ENCODE peak calls at places on chromosomes 16 and 17, in four cellular contexts. R is bronchial epithelial cell, F is fibroblast of villous mesenchyme, N is RWPE2. E is an unnamed sample.

GRCh38 chr17:17254026-17254425 is 17.1 kb upstream of the FLCN start:
- DNase-seq in R (peak), F (no peak), N (no peak), E (no peak)

GRCh38 chr16:12688972-12689850 is 114.5 kb downstream of the CPPED1 start:
- DNase-seq in R (no peak), F (no peak), N (no peak), E (peak)

GRCh38 chr17:4194796-4195195 is 51.8 kb downstream of the CYB5D2 start:
- DNase-seq in R (no peak), F (no peak), N (no peak), E (no peak)

GRCh38 chr16:54414671-54415070 is 128.1 kb upstream of the IRX3 start:
- DNase-seq in R (no peak), F (no peak), N (no peak), E (no peak)

GRCh38 chr17:10200645-10201044 is 2.2 kb upstream of the GAS7 start:
- DNase-seq in R (no peak), F (no peak), N (no peak), E (no peak)

GRCh38 chr17:13600475-13601316 is 1.0 kb downstream of the HS3ST3A1 start:
- DNase-seq in R (no peak), F (peak), N (no peak), E (no peak)

GRCh38 chr16:22291860-22292692 is 5.1 kb upstream of the POLR3E start:
- DNase-seq in R (no peak), F (peak), N (no peak), E (no peak)

GRCh38 chr17:44087319-44087718 is 16.8 kb downstream of the G6PC3 start:
- DNase-seq in R (no peak), F (no peak), N (no peak), E (no peak)

GRCh38 chr17:66602659-66603363 is 232.1 kb upstream of the CACNG5 start:
- DNase-seq in R (peak), F (peak), N (no peak), E (no peak)

GRCh38 chr17:4501295-4501949 is 2.7 kb downstream of the SPNS2 start:
- DNase-seq in R (no peak), F (no peak), N (no peak), E (no peak)

GRCh38 chr16:85935957-85936760 is 37.2 kb downstream of the IRF8 start:
- DNase-seq in R (no peak), F (no peak), N (no peak), E (peak)

DNA sequence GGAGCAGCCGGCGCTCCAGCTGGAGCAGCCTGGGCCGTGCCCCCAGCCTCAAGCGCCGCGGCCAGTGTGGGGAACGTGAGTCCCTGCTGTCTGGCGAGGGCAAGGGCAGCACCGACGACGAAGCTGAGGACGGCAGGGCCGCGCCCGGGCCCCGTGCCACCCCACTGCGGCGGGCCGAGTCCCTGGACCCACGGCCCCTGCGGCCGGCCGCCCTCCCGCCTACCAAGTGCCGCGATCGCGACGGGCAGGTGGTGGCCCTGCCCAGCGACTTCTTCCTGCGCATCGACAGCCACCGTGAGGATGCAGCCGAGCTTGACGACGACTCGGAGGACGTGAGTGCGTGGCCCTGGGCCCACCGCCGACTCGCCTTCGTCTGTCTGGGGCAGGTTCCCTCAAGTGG is 16.0 kb downstream of the TPSG1 start:
- DNase-seq in R (no peak), F (no peak), N (no peak), E (no peak)
- TF ChIP-seq CTCF in R (no peak), F (no peak), N (no peak), E (no peak)

DNA sequence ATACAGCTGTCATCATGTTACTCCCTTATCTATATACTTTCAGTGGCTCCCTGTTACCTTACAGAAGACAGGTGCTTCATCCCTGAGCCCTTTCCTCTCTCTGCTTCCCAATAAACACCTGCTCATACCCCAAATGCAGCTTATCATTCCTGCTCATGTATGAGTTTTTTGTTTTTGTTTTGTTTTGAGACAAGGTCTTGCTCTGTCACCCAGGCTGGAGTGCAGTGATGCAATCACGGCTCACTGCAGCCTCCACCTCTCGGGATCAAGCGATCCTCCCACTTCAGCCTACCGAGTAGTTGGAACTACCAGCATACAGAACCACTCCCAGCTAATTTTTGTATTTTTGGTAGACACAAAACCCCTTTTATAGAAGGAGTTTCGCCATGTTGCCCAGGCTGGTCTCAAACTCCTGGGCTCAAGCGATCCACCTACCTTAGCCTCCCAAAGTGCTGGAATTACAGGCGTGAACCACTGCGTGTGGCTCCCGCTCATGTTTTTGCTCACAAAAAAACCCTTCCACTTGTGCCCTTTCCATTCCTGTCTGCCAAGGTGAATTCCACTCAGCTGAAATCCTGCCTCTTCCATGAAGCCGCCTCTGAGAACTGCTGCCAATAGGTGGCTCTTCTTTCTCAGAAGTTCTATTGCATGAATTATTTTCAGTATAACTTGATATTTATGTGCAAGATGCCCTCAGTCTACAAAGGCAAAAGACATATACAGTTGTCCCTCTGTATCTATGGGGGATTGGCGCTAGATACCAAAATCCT is 7.9 kb upstream of the RNF157 start:
- DNase-seq in R (peak), F (no peak), N (no peak), E (no peak)
- TF ChIP-seq CTCF in R (peak), F (peak), N (peak), E (no peak)

GRCh38 chr16:66416981-66417700 is 10.0 kb upstream of the BEAN1 start:
- DNase-seq in R (peak), F (peak), N (no peak), E (no peak)
- TF ChIP-seq CTCF in R (no peak), F (no peak), N (no peak), E (no peak)

GRCh38 chr17:82098169-82098938 is at the start of gene FASN:
- DNase-seq in R (peak), F (peak), N (peak), E (peak)
- TF ChIP-seq CTCF in R (peak), F (peak), N (peak), E (no peak)

DNA sequence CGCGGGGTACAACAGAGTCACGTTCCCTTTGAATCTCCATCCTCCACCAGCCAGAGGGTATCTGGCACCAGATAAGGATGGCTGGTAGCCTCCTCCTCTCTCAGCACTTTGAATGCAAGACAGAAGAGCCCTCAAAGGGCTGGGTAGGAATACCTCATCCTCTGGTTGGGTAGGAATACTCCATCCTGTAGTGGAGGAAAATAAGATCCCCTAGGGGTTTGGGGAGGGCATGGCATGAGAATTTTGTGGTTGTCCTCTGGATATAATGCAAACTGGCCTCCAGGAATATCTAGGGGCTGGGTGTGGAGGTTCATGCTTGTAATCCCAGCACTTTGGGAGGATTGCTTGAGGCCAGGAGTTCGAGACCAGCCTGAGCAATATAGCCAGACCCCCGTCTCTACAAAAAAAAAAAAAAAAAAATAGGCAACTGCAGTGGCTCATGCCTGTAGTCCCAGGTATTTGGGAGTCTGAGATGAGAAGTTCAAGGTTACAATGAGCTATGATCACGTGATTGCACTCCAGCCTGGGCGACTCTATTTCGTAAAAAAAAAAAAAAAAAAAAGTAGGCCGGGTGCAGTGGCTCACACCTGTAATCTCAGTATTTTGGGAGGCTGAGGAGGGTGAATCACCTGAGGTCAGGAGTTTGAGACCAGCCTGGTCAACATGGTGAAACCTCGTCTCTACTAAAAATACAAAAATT is 2.7 kb downstream of the IGFBP4 start:
- DNase-seq in R (no peak), F (no peak), N (no peak), E (no peak)
- TF ChIP-seq CTCF in R (no peak), F (peak), N (no peak), E (no peak)

DNA sequence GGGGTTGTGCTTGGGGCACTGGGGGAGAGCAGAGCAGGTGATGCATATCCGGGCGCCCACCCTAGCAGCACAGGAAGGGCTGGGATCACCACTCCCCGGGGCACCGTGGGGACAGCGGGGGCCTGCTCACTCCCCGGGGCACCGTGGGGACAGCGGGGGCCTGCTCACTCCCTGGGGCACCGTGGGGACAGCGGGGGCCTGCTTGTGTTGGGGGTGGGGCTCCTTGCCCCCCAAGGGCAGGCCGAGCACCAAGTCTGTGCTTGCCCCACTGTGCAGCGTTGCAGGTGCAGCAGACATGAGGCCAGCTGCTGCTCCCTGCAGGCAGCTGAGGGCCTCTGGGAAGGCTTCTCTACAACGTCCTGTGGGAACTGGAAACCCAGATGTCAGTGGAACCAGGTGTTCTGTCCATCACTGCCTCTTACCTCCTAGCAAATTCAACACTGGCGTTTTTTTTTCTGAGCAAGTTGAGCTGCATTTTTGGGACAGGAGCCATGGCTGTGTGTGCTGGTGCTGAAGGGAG is 25.0 kb upstream of the ZNF750 start:
- DNase-seq in R (no peak), F (no peak), N (peak), E (no peak)
- TF ChIP-seq CTCF in R (peak), F (no peak), N (no peak), E (no peak)

GRCh38 chr16:81713295-81713772 is 65.8 kb upstream of the PLCG2 start:
- DNase-seq in R (no peak), F (no peak), N (no peak), E (no peak)
- TF ChIP-seq CTCF in R (no peak), F (no peak), N (no peak), E (no peak)